ENCODE peak calls at places on chromosome 10, in six cellular contexts. G is GF-D8, Z is activated T-cell treated with anti-CD3 and anti-CD28 coated beads for 24 hours, R is K562, C is NCI-H2107, N is NCI-H1694 treated with DMSO at 0.1 percent for 48 hours. X is an unnamed sample.

GRCh38 chr10:126905776-126906703 is 812 bp downstream of the DOCK1 start:
- DNase-seq in G (no peak), Z (no peak), R (no peak), C (no peak), N (no peak), X (no peak)

GRCh38 chr10:91880310-91880709 is 29.0 kb downstream of the FGFBP3 start:
- DNase-seq in G (no peak), Z (no peak), R (no peak), C (no peak), N (no peak), X (no peak)

GRCh38 chr10:123995082-123995460 is 98.3 kb downstream of the CHST15 start:
- DNase-seq in G (no peak), Z (no peak), R (no peak), C (no peak), N (no peak), X (no peak)

GRCh38 chr10:58177362-58177947 is 90.2 kb downstream of the IPMK start:
- DNase-seq in G (peak), Z (no peak), R (peak), C (no peak), N (peak), X (no peak)

GRCh38 chr10:32937824-32938482 is 20.1 kb downstream of the ITGB1 start:
- DNase-seq in G (no peak), Z (no peak), R (no peak), C (no peak), N (no peak), X (no peak)

GRCh38 chr10:94180576-94180975 is 182.2 kb downstream of the NOC3L start:
- DNase-seq in G (no peak), Z (no peak), R (no peak), C (no peak), N (no peak), X (no peak)

GRCh38 chr10:59508296-59508695 is 145.9 kb upstream of the FAM13C start:
- DNase-seq in G (no peak), Z (no peak), R (no peak), C (no peak), N (no peak), X (no peak)

GRCh38 chr10:111756541-111757061 is 427.0 kb downstream of the GPAM start:
- DNase-seq in G (no peak), Z (no peak), R (no peak), C (no peak), N (peak), X (no peak)

GRCh38 chr10:112448903-112449302 is 1.9 kb downstream of the VTI1A start:
- DNase-seq in G (no peak), Z (no peak), R (no peak), C (no peak), N (no peak), X (no peak)

GRCh38 chr10:103781329-103782061 is 73.9 kb downstream of the SH3PXD2A start:
- DNase-seq in G (no peak), Z (no peak), R (peak), C (no peak), N (no peak), X (no peak)

GRCh38 chr10:43471146-43471545 is 34.2 kb downstream of the ZNF487 start:
- DNase-seq in G (no peak), Z (no peak), R (no peak), C (no peak), N (no peak), X (no peak)

GRCh38 chr10:61822781-61823230 is 78.7 kb upstream of the ARID5B start:
- DNase-seq in G (no peak), Z (no peak), R (peak), C (no peak), N (no peak), X (no peak)

GRCh38 chr10:26733750-26734568 is 36.5 kb downstream of the PDSS1 start:
- DNase-seq in G (no peak), Z (no peak), R (no peak), C (no peak), N (no peak), X (no peak)

X was measured in activated T-helper 1 cell treated with anti-CD3 and anti-CD28 coated beads, Interleukin-12 subunit alpha, Interleukin-12 subunit beta, Interleukin-2, Interleukin-4 antibody, amounts not matched to agents 30 ng/mL and 10 ng/mL and 1 ng/mL, durations not matched to agents 14 hours and 24 hours and 36 hours.